ENCODE peak calls at places on chromosomes 1 and 21, in six cellular contexts. N, I, A, T, Y and O are unnamed samples.

GRCh38 chr1:111778066-111778465 is 22.4 kb downstream of the DDX20 start:
- DNase-seq in I (no peak), Y (no peak), A (no peak), T (no peak), N (no peak), O (no peak)

GRCh38 chr21:37505963-37506362 is 139.4 kb downstream of the DYRK1A start:
- DNase-seq in A (no peak), N (no peak), T (no peak), Y (no peak), I (no peak), O (no peak)

GRCh38 chr1:2003564-2004131 is at the start of gene CFAP74:
- DNase-seq in I (peak; percentile 93), A (peak; percentile 76), T (no peak), N (no peak), Y (no peak), O (no peak)

GRCh38 chr1:34640654-34641401 is 114.0 kb upstream of the GJB5 start:
- DNase-seq in T (no peak), Y (no peak), A (no peak), N (no peak), I (peak; percentile 74), O (no peak)

GRCh38 chr1:200699871-200700270 is 30.2 kb upstream of the DDX59 start:
- DNase-seq in T (no peak), I (no peak), A (peak; percentile 64), N (no peak), Y (peak; percentile 12), O (no peak)

GRCh38 chr1:87642581-87643129 is 314.0 kb downstream of the LMO4 start:
- DNase-seq in Y (no peak), T (peak; percentile 62), A (peak; percentile 17), I (peak; percentile 74), N (no peak), O (no peak)

GRCh38 chr1:18960409-18960808 is 3.9 kb upstream of the IFFO2 start:
- DNase-seq in Y (no peak), N (no peak), A (no peak), T (no peak), I (no peak), O (no peak)

GRCh38 chr1:84840346-84840745 is 52.7 kb downstream of the LPAR3 start:
- DNase-seq in I (no peak), N (no peak), A (no peak), Y (no peak), T (no peak), O (no peak)

GRCh38 chr1:93707956-93708355 is 26.3 kb upstream of the BCAR3 start:
- DNase-seq in I (no peak), T (no peak), A (no peak), N (no peak), Y (peak; percentile 36), O (no peak)

GRCh38 chr1:206834711-206835110 is 30.7 kb upstream of the IL20 start:
- DNase-seq in N (no peak), A (no peak), Y (no peak), T (no peak), I (no peak), O (no peak)

GRCh38 chr1:91556556-91556955 is 55.9 kb downstream of the CDC7 start:
- DNase-seq in Y (no peak), N (no peak), A (no peak), T (no peak), I (no peak), O (no peak)

GRCh38 chr21:14956826-14957225 is 108.0 kb downstream of the NRIP1 start:
- DNase-seq in T (no peak), A (no peak), N (no peak), Y (no peak), I (no peak), O (no peak)

GRCh38 chr1:246599315-246599714 is 33.1 kb downstream of the CNST start:
- DNase-seq in A (no peak), N (no peak), T (no peak), I (no peak), Y (no peak), O (no peak)

GRCh38 chr1:39490596-39491145 is 765 bp upstream of the BMP8A start:
- DNase-seq in T (peak; percentile 85), A (no peak), Y (no peak), I (peak; percentile 44), N (no peak), O (no peak)

GRCh38 chr1:21066365-21067012 is 110.2 kb downstream of the EIF4G3 start:
- DNase-seq in I (no peak), N (no peak), A (no peak), Y (no peak), T (no peak), O (no peak)

GRCh38 chr1:81179239-81179638 is 621.5 kb upstream of the ADGRL2 start:
- DNase-seq in I (no peak), T (no peak), A (peak; percentile 64), Y (no peak), N (no peak), O (no peak)

GRCh38 chr1:109399326-109399957 is 1.7 kb upstream of the SORT1 start:
- DNase-seq in T (peak; percentile 73), N (no peak), Y (peak; percentile 82), A (peak; percentile 79), I (peak; percentile 65), O (peak; percentile 33)

GRCh38 chr1:234611799-234612351 is 1.9 kb upstream of the IRF2BP2 start:
- DNase-seq in N (peak; percentile 63), T (no peak), I (peak; percentile 48), A (peak; percentile 72), Y (no peak), O (peak; percentile 33)